ENCODE peak calls at places on chromosomes 6 and 20, in five cellular contexts. A, Q, S, X and B are unnamed samples.

GRCh38 chr6:87501809-87502572 is 29.2 kb downstream of the SLC35A1 start:
- DNase-seq in A (no peak), X (no peak), Q (no peak), S (no peak), B (no peak)

GRCh38 chr20:1178623-1179022 is 6.2 kb downstream of the TMEM74B start:
- DNase-seq in A (no peak), S (no peak), X (no peak), Q (no peak), B (no peak)

GRCh38 chr6:28632326-28632851 is 106.7 kb downstream of the GPX5 start:
- DNase-seq in S (no peak), X (no peak), Q (no peak), A (no peak), B (no peak)

GRCh38 chr6:17737704-17738252 is 31.1 kb upstream of the NUP153 start:
- DNase-seq in A (no peak), Q (no peak), S (no peak), X (no peak), B (no peak)

GRCh38 chr6:48032156-48032555 is 78.8 kb downstream of the PTCHD4 start:
- DNase-seq in S (no peak), A (peak), X (no peak), Q (no peak), B (no peak)

GRCh38 chr20:38113401-38114325 is 51.4 kb downstream of the TGM2 start:
- DNase-seq in X (no peak), S (no peak), A (no peak), Q (no peak), B (no peak)

GRCh38 chr20:34922654-34923381 is 32.8 kb downstream of the GSS start:
- DNase-seq in X (peak), A (peak), Q (no peak), S (no peak), B (no peak)

GRCh38 chr6:158879180-158879579 is 60.0 kb upstream of the EZR start:
- DNase-seq in A (no peak), S (no peak), Q (no peak), X (no peak), B (no peak)

GRCh38 chr20:32501709-32502108 is 83.4 kb downstream of the NOL4L start:
- DNase-seq in S (no peak), Q (no peak), X (no peak), A (peak), B (no peak)

GRCh38 chr6:44538131-44538835 is 150.8 kb downstream of the CDC5L start:
- DNase-seq in S (no peak), A (no peak), X (no peak), Q (no peak), B (no peak)

GRCh38 chr6:146543940-146544661 is 468 bp downstream of the RAB32 start:
- DNase-seq in A (peak), Q (peak), S (peak), X (no peak), B (peak)

GRCh38 chr6:113397229-113397628 is 459.9 kb upstream of the MARCKS start:
- DNase-seq in S (no peak), X (no peak), Q (no peak), A (peak), B (no peak)

GRCh38 chr6:31135710-31136109 is 3.2 kb downstream of the PSORS1C2 start:
- DNase-seq in S (no peak), X (no peak), A (no peak), Q (no peak), B (no peak)

DNA sequence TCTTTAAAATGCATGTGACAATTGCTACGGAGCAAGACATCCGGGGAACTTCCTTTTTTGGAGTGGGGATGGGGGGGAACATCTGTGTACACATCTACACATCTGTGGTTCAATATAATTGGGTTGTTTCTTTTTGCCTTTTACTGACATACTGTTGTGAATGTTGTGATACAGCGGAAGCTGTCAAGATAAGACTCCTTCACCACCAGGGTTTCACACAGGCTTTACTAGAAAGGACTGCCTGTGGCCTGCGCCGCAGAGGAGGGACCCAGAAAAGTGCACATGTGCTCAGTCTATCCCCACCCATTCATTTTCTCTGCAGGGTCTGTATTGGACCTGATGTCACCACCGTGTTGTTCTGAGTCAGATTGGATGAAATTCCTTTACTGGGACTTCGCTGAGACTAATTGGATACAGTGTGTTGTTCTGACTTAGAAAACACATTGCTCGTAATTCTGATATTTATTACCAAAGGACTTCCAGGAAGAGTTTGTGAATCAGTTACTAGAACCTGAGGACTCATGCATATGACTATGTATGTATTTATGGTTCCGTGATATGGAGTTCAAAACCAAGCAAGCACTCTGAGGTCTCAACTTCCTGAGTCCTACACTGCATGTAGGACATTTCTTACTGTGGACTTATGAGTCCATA is 98.7 kb upstream of the SGK1 start:
- DNase-seq in A (peak), S (no peak), X (no peak), Q (no peak), B (no peak)
- TF ChIP-seq CTCF in A (no peak), S (no peak), X (no peak), Q (no peak), B (no peak)

GRCh38 chr6:3837781-3838180 is 11.4 kb upstream of the FAM50B start:
- DNase-seq in Q (no peak), X (no peak), S (no peak), A (no peak), B (no peak)
- TF ChIP-seq CTCF in Q (no peak), X (no peak), S (no peak), A (no peak), B (no peak)

GRCh38 chr20:21704408-21705385 is 767 bp upstream of the PAX1 start:
- DNase-seq in A (no peak), Q (no peak), X (no peak), S (no peak), B (no peak)

GRCh38 chr20:21702001-21702400 is 3.5 kb upstream of the PAX1 start:
- DNase-seq in S (no peak), Q (no peak), A (no peak), X (no peak), B (no peak)

GRCh38 chr20:21701171-21701876 is 4.1 kb upstream of the PAX1 start:
- DNase-seq in Q (no peak), A (no peak), X (no peak), S (no peak), B (no peak)

GRCh38 chr20:21703740-21704407 is 1.6 kb upstream of the PAX1 start:
- DNase-seq in S (no peak), Q (no peak), X (no peak), A (no peak), B (no peak)

GRCh38 chr20:21702553-21703467 is 2.7 kb upstream of the PAX1 start:
- DNase-seq in S (no peak), Q (peak), A (peak), X (no peak), B (peak)
- TF ChIP-seq CTCF in S (peak), Q (peak), A (peak), X (peak), B (peak)

GRCh38 chr6:118263929-118264486 is 284.1 kb upstream of the PLN start:
- DNase-seq in S (no peak), A (peak), X (no peak), Q (peak), B (peak)
- TF ChIP-seq CTCF in S (peak), A (peak), X (no peak), Q (no peak), B (peak)

DNA sequence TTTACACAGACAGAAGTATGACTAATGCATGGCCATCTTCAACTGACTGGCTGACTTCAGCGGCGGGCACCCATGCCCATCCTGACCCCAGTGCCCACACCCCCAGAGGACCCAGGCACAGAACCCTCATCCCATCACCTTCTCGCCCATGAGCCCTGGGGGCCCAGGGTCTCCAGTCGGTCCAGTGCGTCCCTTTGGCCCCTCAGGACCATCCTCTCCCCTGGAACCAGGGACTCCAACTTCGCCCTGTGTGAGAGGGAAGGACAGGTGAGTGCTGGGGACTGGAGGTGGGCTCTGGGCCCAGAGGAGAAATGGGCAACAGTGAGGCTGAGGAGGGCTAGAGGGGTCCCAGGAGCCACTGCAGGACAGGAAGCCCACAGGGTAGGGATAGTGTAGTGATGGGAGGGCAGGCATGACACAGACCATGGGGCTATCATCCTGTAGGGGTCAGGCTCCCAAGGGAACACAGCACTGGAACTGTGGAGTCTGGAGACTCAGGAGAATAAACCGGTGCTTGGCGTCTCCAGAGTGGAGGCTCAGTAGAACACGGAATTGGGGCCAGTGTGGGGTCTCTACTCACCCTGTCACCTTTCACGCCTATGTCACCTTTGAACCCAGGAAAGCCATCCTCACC is 16.7 kb downstream of the COL11A2 start:
- DNase-seq in A (no peak), Q (no peak), S (no peak), X (no peak), B (no peak)
- TF ChIP-seq CTCF in A (no peak), Q (no peak), S (no peak), X (no peak), B (no peak)